ENCODE peak calls at places on chromosomes 3 and 15, in nine cellular contexts. F, Z, H, G, M, V, U, D and P are unnamed samples.

GRCh38 chr15:80484312-80484981 is 80.3 kb downstream of the ARNT2 start:
- DNase-seq in F (no peak), Z (no peak), H (no peak), G (no peak), M (no peak), V (no peak), U (no peak), D (no peak), P (no peak)

GRCh38 chr3:115072265-115073008 is 74.7 kb downstream of the ZBTB20 start:
- DNase-seq in F (no peak), Z (no peak), H (peak), G (no peak), M (no peak), V (no peak), U (no peak), D (no peak), P (no peak)

GRCh38 chr3:64530434-64531049 is 157.3 kb downstream of the ADAMTS9 start:
- DNase-seq in F (peak), Z (peak), H (peak), G (peak), M (no peak), V (no peak), U (peak), D (no peak), P (peak)

GRCh38 chr3:15645740-15646490 is 44.4 kb downstream of the BTD start:
- DNase-seq in F (no peak), Z (peak), H (peak), G (no peak), M (no peak), V (no peak), U (no peak), D (no peak), P (no peak)

GRCh38 chr3:22371592-22372291 is 620.7 kb upstream of the ZNF385D start:
- DNase-seq in F (no peak), Z (peak), H (no peak), G (no peak), M (no peak), V (no peak), U (no peak), D (no peak), P (no peak)

GRCh38 chr15:77643764-77644163 is 11.1 kb upstream of the LINGO1 start:
- DNase-seq in F (no peak), Z (no peak), H (no peak), G (no peak), M (no peak), V (no peak), U (no peak), D (no peak), P (no peak)

GRCh38 chr3:2837233-2837632 is 272.9 kb downstream of the IL5RA start:
- DNase-seq in F (peak), Z (no peak), H (no peak), G (no peak), M (no peak), V (no peak), U (no peak), D (no peak), P (no peak)

GRCh38 chr3:16386536-16386935 is 121.5 kb downstream of the OXNAD1 start:
- DNase-seq in F (no peak), Z (no peak), H (no peak), G (no peak), M (no peak), V (no peak), U (peak), D (no peak), P (no peak)

GRCh38 chr3:129121016-129121791 is 400 bp downstream of the RAB43 start:
- DNase-seq in F (no peak), Z (peak), H (no peak), G (no peak), M (no peak), V (peak), U (no peak), D (peak), P (no peak)

GRCh38 chr3:45064512-45065372 is 38.6 kb downstream of the CLEC3B start:
- DNase-seq in F (peak), Z (no peak), H (peak), G (peak), M (no peak), V (no peak), U (no peak), D (no peak), P (no peak)

GRCh38 chr3:185400340-185400667 is 37.4 kb downstream of the MAP3K13 start:
- DNase-seq in F (no peak), Z (no peak), H (no peak), G (no peak), M (no peak), V (no peak), U (no peak), D (no peak), P (no peak)

GRCh38 chr15:66646799-66647198 is 55.2 kb upstream of the SMAD6 start:
- DNase-seq in F (no peak), Z (no peak), H (no peak), G (no peak), M (no peak), V (no peak), U (no peak), D (no peak), P (no peak)